ENCODE peak calls at places on chromosome X, in four cellular contexts. One of them, this sample, is unnamed.

GRCh38 chrX:3697220-3697684 is 16.2 kb downstream of the PRKX start:
- DNase-seq in stimulated activated CD4-positive, alpha-beta T cell treated with anti-CD3 and anti-CD28 coated beads, Interleukin-12 subunit alpha, Interleukin-12 subunit beta, amount 100 ng/mL, for 48 hours: no peak
- DNase-seq in amniotic stem cell: no peak
- DNase-seq in ovary: no peak
- DNase-seq in this sample: no peak

GRCh38 chrX:63713510-63713909 is 71.5 kb downstream of the ARHGEF9 start:
- DNase-seq in stimulated activated CD4-positive, alpha-beta T cell treated with anti-CD3 and anti-CD28 coated beads, Interleukin-12 subunit alpha, Interleukin-12 subunit beta, amount 100 ng/mL, for 48 hours: no peak
- DNase-seq in amniotic stem cell: no peak
- DNase-seq in ovary: no peak
- DNase-seq in this sample: no peak

GRCh38 chrX:140762061-140762460 is 52.5 kb downstream of the LINC00632 start:
- DNase-seq in stimulated activated CD4-positive, alpha-beta T cell treated with anti-CD3 and anti-CD28 coated beads, Interleukin-12 subunit alpha, Interleukin-12 subunit beta, amount 100 ng/mL, for 48 hours: no peak
- DNase-seq in amniotic stem cell: peak
- DNase-seq in ovary: no peak
- DNase-seq in this sample: peak

GRCh38 chrX:102995316-102995715 is 58.2 kb downstream of the RAB40AL start:
- DNase-seq in stimulated activated CD4-positive, alpha-beta T cell treated with anti-CD3 and anti-CD28 coated beads, Interleukin-12 subunit alpha, Interleukin-12 subunit beta, amount 100 ng/mL, for 48 hours: no peak
- DNase-seq in amniotic stem cell: no peak
- DNase-seq in ovary: no peak
- DNase-seq in this sample: no peak

GRCh38 chrX:7926501-7926900 is 712 bp downstream of the PNPLA4 start:
- DNase-seq in stimulated activated CD4-positive, alpha-beta T cell treated with anti-CD3 and anti-CD28 coated beads, Interleukin-12 subunit alpha, Interleukin-12 subunit beta, amount 100 ng/mL, for 48 hours: no peak
- DNase-seq in amniotic stem cell: no peak
- DNase-seq in ovary: no peak
- DNase-seq in this sample: no peak

GRCh38 chrX:108353452-108353851 is 84.8 kb downstream of the COL4A6 start:
- DNase-seq in stimulated activated CD4-positive, alpha-beta T cell treated with anti-CD3 and anti-CD28 coated beads, Interleukin-12 subunit alpha, Interleukin-12 subunit beta, amount 100 ng/mL, for 48 hours: no peak
- DNase-seq in amniotic stem cell: no peak
- DNase-seq in ovary: no peak
- DNase-seq in this sample: no peak

GRCh38 chrX:8673211-8673610 is 58.7 kb downstream of the ANOS1 start:
- DNase-seq in stimulated activated CD4-positive, alpha-beta T cell treated with anti-CD3 and anti-CD28 coated beads, Interleukin-12 subunit alpha, Interleukin-12 subunit beta, amount 100 ng/mL, for 48 hours: no peak
- DNase-seq in amniotic stem cell: no peak
- DNase-seq in ovary: no peak
- DNase-seq in this sample: no peak

GRCh38 chrX:154313147-154313546 is 17.6 kb downstream of the TKTL1 start:
- DNase-seq in stimulated activated CD4-positive, alpha-beta T cell treated with anti-CD3 and anti-CD28 coated beads, Interleukin-12 subunit alpha, Interleukin-12 subunit beta, amount 100 ng/mL, for 48 hours: no peak
- DNase-seq in amniotic stem cell: no peak
- DNase-seq in ovary: no peak
- DNase-seq in this sample: no peak

GRCh38 chrX:63934791-63935190 is 149.8 kb upstream of the ARHGEF9 start:
- DNase-seq in stimulated activated CD4-positive, alpha-beta T cell treated with anti-CD3 and anti-CD28 coated beads, Interleukin-12 subunit alpha, Interleukin-12 subunit beta, amount 100 ng/mL, for 48 hours: no peak
- DNase-seq in amniotic stem cell: no peak
- DNase-seq in ovary: no peak
- DNase-seq in this sample: no peak

GRCh38 chrX:69136546-69137331 is 28.5 kb downstream of the PJA1 start:
- DNase-seq in stimulated activated CD4-positive, alpha-beta T cell treated with anti-CD3 and anti-CD28 coated beads, Interleukin-12 subunit alpha, Interleukin-12 subunit beta, amount 100 ng/mL, for 48 hours: no peak
- DNase-seq in amniotic stem cell: no peak
- DNase-seq in ovary: peak
- DNase-seq in this sample: no peak

GRCh38 chrX:118751950-118752783 is 24.8 kb downstream of the IL13RA1 start:
- DNase-seq in stimulated activated CD4-positive, alpha-beta T cell treated with anti-CD3 and anti-CD28 coated beads, Interleukin-12 subunit alpha, Interleukin-12 subunit beta, amount 100 ng/mL, for 48 hours: no peak
- DNase-seq in amniotic stem cell: no peak
- DNase-seq in ovary: no peak
- DNase-seq in this sample: no peak

GRCh38 chrX:39809326-39809725 is 288.4 kb downstream of the BCOR start:
- DNase-seq in stimulated activated CD4-positive, alpha-beta T cell treated with anti-CD3 and anti-CD28 coated beads, Interleukin-12 subunit alpha, Interleukin-12 subunit beta, amount 100 ng/mL, for 48 hours: no peak
- DNase-seq in amniotic stem cell: peak
- DNase-seq in ovary: no peak
- DNase-seq in this sample: no peak

GRCh38 chrX:129227376-129227775 is 295.9 kb downstream of the SMARCA1 start:
- DNase-seq in stimulated activated CD4-positive, alpha-beta T cell treated with anti-CD3 and anti-CD28 coated beads, Interleukin-12 subunit alpha, Interleukin-12 subunit beta, amount 100 ng/mL, for 48 hours: no peak
- DNase-seq in amniotic stem cell: no peak
- DNase-seq in ovary: no peak
- DNase-seq in this sample: no peak

GRCh38 chrX:24117288-24117687 is 32.2 kb upstream of the ZFX start:
- DNase-seq in stimulated activated CD4-positive, alpha-beta T cell treated with anti-CD3 and anti-CD28 coated beads, Interleukin-12 subunit alpha, Interleukin-12 subunit beta, amount 100 ng/mL, for 48 hours: no peak
- DNase-seq in amniotic stem cell: peak
- DNase-seq in ovary: no peak
- DNase-seq in this sample: no peak

GRCh38 chrX:15314472-15314871 is 968 bp downstream of the ASB11 start:
- DNase-seq in stimulated activated CD4-positive, alpha-beta T cell treated with anti-CD3 and anti-CD28 coated beads, Interleukin-12 subunit alpha, Interleukin-12 subunit beta, amount 100 ng/mL, for 48 hours: no peak
- DNase-seq in amniotic stem cell: no peak
- DNase-seq in ovary: no peak
- DNase-seq in this sample: no peak

GRCh38 chrX:12239356-12240082 is 101.2 kb downstream of the FRMPD4 start:
- DNase-seq in stimulated activated CD4-positive, alpha-beta T cell treated with anti-CD3 and anti-CD28 coated beads, Interleukin-12 subunit alpha, Interleukin-12 subunit beta, amount 100 ng/mL, for 48 hours: no peak
- DNase-seq in amniotic stem cell: no peak
- DNase-seq in ovary: no peak
- DNase-seq in this sample: no peak

GRCh38 chrX:45324941-45325340 is 124.3 kb upstream of the DIPK2B start:
- DNase-seq in stimulated activated CD4-positive, alpha-beta T cell treated with anti-CD3 and anti-CD28 coated beads, Interleukin-12 subunit alpha, Interleukin-12 subunit beta, amount 100 ng/mL, for 48 hours: no peak
- DNase-seq in amniotic stem cell: no peak
- DNase-seq in ovary: no peak
- DNase-seq in this sample: no peak

GRCh38 chrX:97563531-97564133 is 679.9 kb downstream of the RPA4 start:
- DNase-seq in stimulated activated CD4-positive, alpha-beta T cell treated with anti-CD3 and anti-CD28 coated beads, Interleukin-12 subunit alpha, Interleukin-12 subunit beta, amount 100 ng/mL, for 48 hours: peak
- DNase-seq in amniotic stem cell: no peak
- DNase-seq in ovary: peak
- DNase-seq in this sample: peak

GRCh38 chrX:9278475-9279270 is 186.2 kb upstream of the TBL1X start:
- DNase-seq in stimulated activated CD4-positive, alpha-beta T cell treated with anti-CD3 and anti-CD28 coated beads, Interleukin-12 subunit alpha, Interleukin-12 subunit beta, amount 100 ng/mL, for 48 hours: no peak
- DNase-seq in amniotic stem cell: no peak
- DNase-seq in ovary: no peak
- DNase-seq in this sample: no peak

GRCh38 chrX:8010105-8010504 is 82.9 kb upstream of the PNPLA4 start:
- DNase-seq in stimulated activated CD4-positive, alpha-beta T cell treated with anti-CD3 and anti-CD28 coated beads, Interleukin-12 subunit alpha, Interleukin-12 subunit beta, amount 100 ng/mL, for 48 hours: no peak
- DNase-seq in amniotic stem cell: no peak
- DNase-seq in ovary: no peak
- DNase-seq in this sample: no peak

GRCh38 chrX:110449312-110449711 is 90.7 kb downstream of the RTL9 start:
- DNase-seq in stimulated activated CD4-positive, alpha-beta T cell treated with anti-CD3 and anti-CD28 coated beads, Interleukin-12 subunit alpha, Interleukin-12 subunit beta, amount 100 ng/mL, for 48 hours: no peak
- DNase-seq in amniotic stem cell: no peak
- DNase-seq in ovary: no peak
- DNase-seq in this sample: no peak

GRCh38 chrX:69124108-69124507 is 41.1 kb downstream of the PJA1 start:
- DNase-seq in stimulated activated CD4-positive, alpha-beta T cell treated with anti-CD3 and anti-CD28 coated beads, Interleukin-12 subunit alpha, Interleukin-12 subunit beta, amount 100 ng/mL, for 48 hours: no peak
- DNase-seq in amniotic stem cell: no peak
- DNase-seq in ovary: no peak
- DNase-seq in this sample: no peak

This sample was measured in NCI-H345.